ENCODE peak calls at places on chromosomes 3 and 15, in six cellular contexts. Q is GM12878; J is CD8-positive, alpha-beta T cell; F is A549; U is Caco-2; P is heart right ventricle. S is an unnamed sample. For H3K9me3, the result is how much of the 10 kb centered on the place peaks cover.

GRCh38 chr3:171155122-171155700 is 128.7 kb upstream of the SLC2A2 start:
- DNase-seq in Q (no peak), J (no peak), F (no peak), U (no peak), P (no peak), S (no peak)

GRCh38 chr15:77181305-77182074 is 110.6 kb upstream of the TSPAN3 start:
- DNase-seq in Q (peak), J (no peak), F (no peak), U (no peak), P (no peak), S (no peak)

GRCh38 chr15:63420333-63420741 is 38.7 kb upstream of the CA12 start:
- DNase-seq in Q (no peak), J (no peak), F (peak), U (no peak), P (no peak), S (no peak)

GRCh38 chr3:197224034-197224444 is 74.4 kb downstream of the DLG1 start:
- DNase-seq in Q (peak), J (peak), F (peak), U (no peak), P (no peak), S (no peak)

GRCh38 chr3:69865920-69866679 is 126.8 kb downstream of the MITF start:
- DNase-seq in Q (no peak), J (no peak), F (peak), U (peak), P (peak), S (no peak)

GRCh38 chr15:58918239-58918638 is 15.2 kb downstream of the SLTM start:
- DNase-seq in Q (no peak), J (no peak), F (no peak), U (no peak), P (no peak), S (no peak)

GRCh38 chr15:67826717-67827560 is 1.6 kb downstream of the SKOR1 start:
- DNase-seq in Q (no peak), J (no peak), F (no peak), U (no peak), P (no peak), S (no peak)

GRCh38 chr3:193702967-193703366 is 110.0 kb downstream of the OPA1 start:
- DNase-seq in Q (no peak), J (no peak), F (no peak), U (no peak), P (no peak), S (no peak)

GRCh38 chr3:10244004-10244403 is 4.3 kb upstream of the TATDN2 start:
- DNase-seq in Q (no peak), J (no peak), F (no peak), U (no peak), P (no peak), S (no peak)

GRCh38 chr3:98722389-98722788 is 40.8 kb upstream of the ST3GAL6 start:
- DNase-seq in Q (no peak), J (no peak), F (no peak), U (no peak), P (no peak), S (no peak)

GRCh38 chr3:197613187-197613586 is 57.4 kb upstream of the BDH1 start:
- DNase-seq in Q (no peak), J (peak), F (no peak), U (no peak), P (no peak), S (peak)

GRCh38 chr3:99084825-99085224 is 183.3 kb upstream of the DCBLD2 start:
- DNase-seq in Q (no peak), J (no peak), F (no peak), U (no peak), P (no peak), S (no peak)

GRCh38 chr15:29668120-29668602 is 154.1 kb downstream of the TJP1 start:
- DNase-seq in Q (peak), J (no peak), F (peak), U (peak), P (peak), S (no peak)

GRCh38 chr3:181629701-181630100 is 82.0 kb upstream of the SOX2 start:
- DNase-seq in Q (no peak), J (no peak), F (no peak), U (no peak), P (no peak), S (no peak)

GRCh38 chr3:107283948-107284347 is 93.3 kb upstream of the CCDC54 start:
- DNase-seq in Q (no peak), J (no peak), F (no peak), U (no peak), P (no peak), S (no peak)

GRCh38 chr3:100556656-100557310 is 52.6 kb upstream of the ADGRG7 start:
- DNase-seq in Q (no peak), J (no peak), F (no peak), U (no peak), P (no peak), S (no peak)

GRCh38 chr3:90062631-90063200 is 955.3 kb downstream of the EPHA3 start:
- DNase-seq in Q (no peak), J (no peak), F (no peak), U (no peak), P (no peak), S (no peak)

GRCh38 chr3:152380048-152380447 is 111.3 kb downstream of the MBNL1 start:
- DNase-seq in Q (no peak), J (no peak), F (no peak), U (no peak), P (no peak), S (no peak)

GRCh38 chr15:19973718-19974117 is 567.9 kb downstream of the GOLGA6L6 start:
- DNase-seq in Q (no peak), J (no peak), F (no peak), U (no peak), P (no peak), S (no peak)

GRCh38 chr3:123883656-123884257 is 375 bp downstream of the MYLK start:
- DNase-seq in Q (no peak), J (no peak), F (peak), U (no peak), P (peak), S (no peak)

GRCh38 chr15:52134502-52135144 is 22.0 kb upstream of the BCL2L10 start:
- DNase-seq in Q (no peak), J (no peak), F (no peak), U (no peak), P (no peak), S (no peak)

GRCh38 chr15:73924258-73924921 is 1.9 kb upstream of the LOXL1 start:
- DNase-seq in Q (no peak), J (peak), F (peak), U (no peak), P (peak), S (no peak)

GRCh38 chr3:11635671-11636371 is 7.9 kb downstream of the VGLL4 start:
- DNase-seq in Q (no peak), J (no peak), F (no peak), U (no peak), P (no peak), S (no peak)

GRCh38 chr15:86624261-86625036 is 544.8 kb downstream of the AGBL1 start:
- DNase-seq in Q (no peak), J (peak), F (peak), U (peak), P (peak), S (peak)

GRCh38 chr3:105763674-105764036 is 105.2 kb downstream of the CBLB start:
- DNase-seq in Q (no peak), J (no peak), F (no peak), U (no peak), P (no peak), S (no peak)

GRCh38 chr3:105759442-105760078 is 109.3 kb downstream of the CBLB start:
- DNase-seq in Q (no peak), J (no peak), F (no peak), U (no peak), P (no peak), S (no peak)

GRCh38 chr3:105755121-105755886 is 113.5 kb downstream of the CBLB start:
- DNase-seq in Q (no peak), J (no peak), F (no peak), U (no peak), P (no peak), S (no peak)

GRCh38 chr3:105762749-105763673 is 105.8 kb downstream of the CBLB start:
- DNase-seq in Q (no peak), J (no peak), F (no peak), U (no peak), P (no peak), S (no peak)

DNA sequence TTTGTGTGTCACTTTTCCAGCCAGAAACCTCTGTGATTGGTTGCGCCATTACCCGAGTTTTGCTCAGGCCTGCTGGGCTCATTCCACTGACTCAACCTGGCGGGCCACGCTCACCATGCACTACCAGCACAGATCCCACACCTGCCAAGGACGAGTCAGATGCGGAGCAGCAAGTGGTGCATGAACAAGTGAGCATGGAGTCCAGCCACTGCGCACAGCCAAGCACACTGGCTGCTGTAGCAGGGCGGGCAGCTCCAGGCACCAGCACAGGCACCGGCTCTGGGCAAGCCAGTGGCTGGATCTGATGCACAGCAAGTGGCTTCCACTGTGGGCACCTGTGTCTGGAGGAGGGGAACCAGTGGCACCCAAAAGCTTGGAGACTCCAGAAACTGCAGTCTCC is 110.4 kb downstream of the CBLB start:
- DNase-seq in Q (no peak), J (no peak), F (no peak), U (no peak), P (no peak), S (no peak)
- H3K9me3 ChIP-seq in Q (under half), J (under half), F (under half), U (under half), P (under half), S (under half)

GRCh38 chr15:71114887-71115566 is at the start of gene THSD4:
- DNase-seq in Q (no peak), J (peak), F (peak), U (peak), P (peak), S (peak)
- H3K4me3 ChIP-seq in Q (peak), J (no peak), F (peak), U (peak), P (peak), S (peak)

GRCh38 chr3:136903899-136904298 is 41.9 kb downstream of the NCK1 start:
- DNase-seq in Q (no peak), J (no peak), F (no peak), U (no peak), P (no peak), S (no peak)
- H3K9me3 ChIP-seq in Q (under half), J (under half), F (under half), U (under half), P (under half), S (under half)

DNA sequence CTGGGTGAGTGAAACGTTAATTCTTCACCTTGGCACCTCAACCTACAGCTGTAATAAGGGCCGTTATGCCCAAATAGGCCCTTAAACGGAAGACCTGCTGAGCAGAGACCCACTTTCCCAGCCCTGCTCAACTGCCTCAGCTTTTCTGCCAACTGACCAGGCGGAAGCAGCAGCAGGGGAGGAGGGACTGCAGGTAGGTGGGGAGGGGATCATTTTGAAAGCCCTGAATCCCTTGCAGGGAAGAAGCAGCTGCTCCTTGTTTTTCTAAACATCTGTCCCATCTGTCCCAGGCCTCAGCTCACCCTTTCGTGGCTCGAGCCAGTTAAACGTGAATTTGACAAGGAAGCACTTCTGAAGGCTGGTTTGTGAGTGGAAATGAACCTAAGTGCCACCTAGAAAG is 979 bp upstream of the CMC1 start:
- DNase-seq in Q (no peak), J (no peak), F (no peak), U (no peak), P (no peak), S (no peak)
- H3K4me3 ChIP-seq in Q (no peak), J (peak), F (no peak), U (peak), P (no peak), S (peak)

GRCh38 chr15:26378304-26378703 is 394.6 kb downstream of the GABRB3 start:
- DNase-seq in Q (no peak), J (no peak), F (no peak), U (no peak), P (no peak), S (no peak)
- H3K9me3 ChIP-seq in Q (under half), J (under half), F (under half), U (under half), P (under half), S (under half)

DNA sequence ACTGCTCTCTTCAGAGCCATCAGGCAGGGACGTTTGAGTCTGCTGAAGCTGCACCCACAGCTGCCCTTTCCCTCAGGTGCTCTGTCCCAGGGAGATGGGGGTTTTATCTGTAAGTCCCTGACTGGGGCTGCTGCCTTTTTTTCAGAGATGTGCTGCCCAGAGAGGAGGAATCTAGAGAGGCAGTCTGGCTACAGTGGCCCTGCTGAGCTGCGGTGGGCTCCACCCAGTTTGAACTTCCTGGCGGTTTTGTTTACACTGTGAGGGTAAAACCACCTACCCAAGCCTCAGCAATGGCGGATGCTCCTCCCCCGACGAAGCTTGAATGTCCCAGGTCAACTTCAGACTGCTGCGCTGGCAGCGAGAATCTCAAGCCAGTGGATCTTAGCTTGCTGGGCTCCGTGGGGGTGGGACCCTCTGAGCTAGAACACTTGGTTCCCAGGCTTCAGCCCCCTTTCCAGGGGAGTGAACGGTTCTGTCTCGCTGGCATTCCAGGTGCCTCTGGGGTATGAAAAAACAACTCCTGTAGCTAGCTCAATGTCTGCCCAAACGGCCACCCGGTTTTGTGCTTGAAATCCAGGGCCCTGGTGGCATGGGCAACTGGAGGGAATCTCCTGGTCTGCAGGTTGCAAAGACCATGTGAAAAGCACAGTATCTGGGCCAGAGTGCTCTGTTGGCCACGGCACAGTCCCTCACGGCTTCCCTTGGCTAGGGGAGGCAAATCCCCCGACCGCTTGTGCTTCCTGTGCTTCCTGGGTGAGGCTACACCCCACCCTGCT is 21.1 kb upstream of the ST6GAL1 start:
- DNase-seq in Q (no peak), J (peak), F (no peak), U (no peak), P (no peak), S (peak)
- H3K4me3 ChIP-seq in Q (peak), J (peak), F (no peak), U (no peak), P (no peak), S (peak)

GRCh38 chr15:25226360-25226759 is 212.5 kb downstream of the UBE3A start:
- DNase-seq in Q (no peak), J (no peak), F (no peak), U (no peak), P (peak), S (no peak)
- H3K9me3 ChIP-seq in Q (under half), J (under half), F (under half), U (under half), P (under half), S (under half)

DNA sequence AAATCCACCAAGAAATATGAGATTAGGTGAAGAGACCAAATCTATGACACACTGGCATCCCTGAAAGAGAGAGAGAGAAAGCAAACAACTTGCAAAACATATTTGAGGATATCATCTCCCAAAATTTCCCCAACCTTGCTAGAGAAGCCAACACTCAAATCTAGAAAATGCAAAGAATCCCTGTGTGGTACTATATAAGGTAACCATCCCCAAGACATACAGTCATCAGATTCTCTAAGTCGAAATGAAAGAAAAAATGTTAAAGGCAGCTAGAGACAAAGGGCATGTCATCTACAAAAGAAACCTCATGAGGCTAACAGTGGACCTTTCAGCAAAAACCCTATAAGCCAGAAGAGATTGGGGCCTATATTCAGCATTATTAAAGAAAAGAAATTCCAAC is 622.1 kb upstream of the LMCD1 start:
- DNase-seq in Q (no peak), J (no peak), F (no peak), U (no peak), P (no peak), S (no peak)
- H3K4me3 ChIP-seq in Q (no peak), J (no peak), F (no peak), U (no peak), P (no peak), S (no peak)

GRCh38 chr15:26439681-26440080 is 333.2 kb downstream of the GABRB3 start:
- DNase-seq in Q (no peak), J (no peak), F (no peak), U (no peak), P (no peak), S (no peak)

GRCh38 chr15:26433060-26433459 is 339.8 kb downstream of the GABRB3 start:
- DNase-seq in Q (no peak), J (no peak), F (no peak), U (no peak), P (no peak), S (no peak)

GRCh38 chr15:26438718-26439117 is 334.1 kb downstream of the GABRB3 start:
- DNase-seq in Q (no peak), J (no peak), F (no peak), U (no peak), P (no peak), S (no peak)

GRCh38 chr15:26438316-26438715 is 334.6 kb downstream of the GABRB3 start:
- DNase-seq in Q (no peak), J (no peak), F (no peak), U (no peak), P (no peak), S (no peak)

GRCh38 chr15:26433818-26434217 is 339.0 kb downstream of the GABRB3 start:
- DNase-seq in Q (no peak), J (no peak), F (no peak), U (no peak), P (peak), S (no peak)
- H3K9me3 ChIP-seq in Q (under half), J (under half), F (under half), U (under half), P (under half), S (under half)

GRCh38 chr3:177295116-177295515 is 97.8 kb upstream of the TBL1XR1 start:
- DNase-seq in Q (no peak), J (no peak), F (peak), U (peak), P (no peak), S (no peak)

GRCh38 chr3:177299250-177299649 is 102.0 kb upstream of the TBL1XR1 start:
- DNase-seq in Q (no peak), J (no peak), F (no peak), U (no peak), P (no peak), S (no peak)

GRCh38 chr3:177300842-177301241 is 103.6 kb upstream of the TBL1XR1 start:
- DNase-seq in Q (no peak), J (no peak), F (no peak), U (no peak), P (no peak), S (no peak)

DNA sequence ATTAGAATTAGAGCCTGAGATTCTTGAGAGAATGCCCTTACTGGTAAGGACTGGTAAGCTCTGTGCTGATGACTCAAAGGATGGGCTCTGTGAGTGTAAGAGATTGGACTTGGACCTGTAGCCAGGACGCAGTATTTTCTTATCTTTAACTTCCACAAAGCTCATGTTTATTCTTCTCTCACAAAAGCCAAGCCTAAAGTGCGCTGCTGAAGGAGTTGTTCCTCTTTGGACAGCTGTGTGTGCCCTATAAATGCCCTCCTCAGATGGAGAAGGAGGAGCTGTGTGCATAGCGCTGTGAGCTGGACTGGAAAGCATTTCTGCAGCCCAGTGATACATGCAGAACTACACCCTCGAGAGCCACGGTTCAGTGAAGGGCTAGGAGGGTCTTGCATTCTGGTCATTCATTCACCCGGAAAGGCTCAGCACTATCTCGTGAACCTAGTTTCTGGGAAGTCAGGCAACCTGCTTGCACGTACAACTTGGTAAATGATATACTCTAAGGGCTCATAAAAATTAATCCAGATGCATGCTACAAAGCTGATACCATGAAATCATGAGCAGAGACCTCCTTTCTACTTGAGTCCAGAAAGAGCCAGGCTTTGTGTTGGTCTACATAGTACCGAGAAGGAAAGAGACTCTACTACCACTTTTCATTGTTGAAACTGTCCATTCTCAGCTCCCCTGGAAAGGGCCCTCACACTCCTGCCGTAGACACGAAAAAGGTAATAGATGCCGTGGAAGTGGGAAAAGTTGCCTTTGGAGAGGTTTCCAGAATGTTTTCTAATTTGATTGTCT is 103.0 kb upstream of the TBL1XR1 start:
- DNase-seq in Q (peak), J (no peak), F (peak), U (peak), P (no peak), S (no peak)
- H3K4me3 ChIP-seq in Q (no peak), J (no peak), F (no peak), U (peak), P (no peak), S (no peak)

S was measured in effector memory CD4-positive, alpha-beta T cell.